ENCODE peak calls at places on chromosome 14, in five cellular contexts. Q is SJCRH30, R is AG20443, H is tibial artery, K is activated T-cell treated with anti-CD3 and anti-CD28 coated beads for 4 hours. F is an unnamed sample.

GRCh38 chr14:51071851-51072250 is 23.1 kb downstream of the TRIM9 start:
- DNase-seq in R (no peak), Q (no peak), H (no peak), K (no peak), F (no peak)

GRCh38 chr14:96790211-96790610 is 7.0 kb upstream of the VRK1 start:
- DNase-seq in R (no peak), Q (no peak), K (no peak), H (no peak), F (no peak)

GRCh38 chr14:54310151-54310851 is 86.5 kb upstream of the CDKN3 start:
- DNase-seq in K (no peak), H (no peak), R (no peak), Q (no peak), F (no peak)

GRCh38 chr14:88277205-88277604 is 45.9 kb downstream of the KCNK10 start:
- DNase-seq in K (no peak), H (no peak), Q (no peak), R (no peak), F (no peak)

GRCh38 chr14:95516554-95517209 is at the start of gene SYNE3:
- DNase-seq in H (peak; percentile 58), Q (peak; percentile 70), R (peak; percentile 88), K (no peak), F (no peak)

GRCh38 chr14:75842624-75843023 is 139.2 kb downstream of the TGFB3 start:
- DNase-seq in Q (no peak), H (no peak), R (no peak), K (no peak), F (no peak)

GRCh38 chr14:72755766-72756165 is 138.1 kb downstream of the DPF3 start:
- DNase-seq in K (no peak), H (no peak), Q (no peak), R (no peak), F (no peak)

GRCh38 chr14:93953739-93954515 is 22.4 kb downstream of the ASB2 start:
- DNase-seq in H (no peak), R (no peak), K (no peak), Q (peak; percentile 27), F (no peak)

GRCh38 chr14:101774006-101774755 is 12.7 kb downstream of the PPP2R5C start:
- DNase-seq in K (no peak), R (no peak), Q (peak; percentile 85), H (no peak), F (no peak)

GRCh38 chr14:77213657-77214016 is 32.0 kb downstream of the TMEM63C start:
- DNase-seq in K (no peak), Q (no peak), R (no peak), H (no peak), F (no peak)

GRCh38 chr14:23093993-23094665 is 807 bp downstream of the ACIN1 start:
- DNase-seq in R (no peak), Q (no peak), H (no peak), K (no peak), F (no peak)

GRCh38 chr14:101961011-101961721 is 3.2 kb upstream of the DYNC1H1 start:
- DNase-seq in R (peak; percentile 74), Q (peak; percentile 77), K (peak; percentile 65), H (peak; percentile 47), F (peak; percentile 73)

GRCh38 chr14:54567224-54567633 is 301 bp downstream of the SAMD4A start:
- DNase-seq in R (peak; percentile 17), H (peak; percentile 34), Q (peak; percentile 54), K (no peak), F (peak; percentile 54)

GRCh38 chr14:72745546-72745945 is 148.4 kb downstream of the DPF3 start:
- DNase-seq in R (peak; percentile 86), H (no peak), K (no peak), Q (no peak), F (no peak)

GRCh38 chr14:58979325-58979724 is 209.1 kb upstream of the DAAM1 start:
- DNase-seq in H (no peak), Q (no peak), R (no peak), K (no peak), F (no peak)

F was measured in ureter.